ENCODE peak calls at places on chromosomes 12 and 14, in eight cellular contexts. One of them, this sample, is unnamed.

GRCh38 chr12:54891717-54892478 is 37.6 kb downstream of the MUCL1 start:
- DNase-seq in CD8-positive, alpha-beta memory T cell: no peak
- DNase-seq in foreskin fibroblast: no peak
- DNase-seq in kidney epithelial cell: no peak
- DNase-seq in NCI-H2029 treated with DMSO at 0.1 percent for 48 hours: peak
- DNase-seq in GM10248: no peak
- DNase-seq in activated CD8-positive, alpha-beta T cell treated with anti-CD3 and anti-CD28 coated beads for 36 hours: no peak
- DNase-seq in AG09319: no peak
- DNase-seq in this sample: peak

GRCh38 chr14:69499436-69499835 is 14.9 kb downstream of the PLEKHD1 start:
- DNase-seq in CD8-positive, alpha-beta memory T cell: no peak
- DNase-seq in foreskin fibroblast: no peak
- DNase-seq in kidney epithelial cell: no peak
- DNase-seq in NCI-H2029 treated with DMSO at 0.1 percent for 48 hours: no peak
- DNase-seq in GM10248: no peak
- DNase-seq in activated CD8-positive, alpha-beta T cell treated with anti-CD3 and anti-CD28 coated beads for 36 hours: no peak
- DNase-seq in AG09319: no peak
- DNase-seq in this sample: no peak

GRCh38 chr12:111626230-111626629 is 27.1 kb upstream of the ATXN2 start:
- DNase-seq in CD8-positive, alpha-beta memory T cell: no peak
- DNase-seq in foreskin fibroblast: no peak
- DNase-seq in kidney epithelial cell: no peak
- DNase-seq in NCI-H2029 treated with DMSO at 0.1 percent for 48 hours: no peak
- DNase-seq in GM10248: no peak
- DNase-seq in activated CD8-positive, alpha-beta T cell treated with anti-CD3 and anti-CD28 coated beads for 36 hours: no peak
- DNase-seq in AG09319: no peak
- DNase-seq in this sample: no peak

GRCh38 chr12:42213023-42213422 is 25.0 kb downstream of the YAF2 start:
- DNase-seq in CD8-positive, alpha-beta memory T cell: no peak
- DNase-seq in foreskin fibroblast: peak
- DNase-seq in kidney epithelial cell: peak
- DNase-seq in NCI-H2029 treated with DMSO at 0.1 percent for 48 hours: peak
- DNase-seq in GM10248: no peak
- DNase-seq in activated CD8-positive, alpha-beta T cell treated with anti-CD3 and anti-CD28 coated beads for 36 hours: no peak
- DNase-seq in AG09319: no peak
- DNase-seq in this sample: no peak

GRCh38 chr12:40693503-40693863 is 1.2 kb downstream of the CNTN1 start:
- DNase-seq in CD8-positive, alpha-beta memory T cell: no peak
- DNase-seq in foreskin fibroblast: no peak
- DNase-seq in kidney epithelial cell: no peak
- DNase-seq in NCI-H2029 treated with DMSO at 0.1 percent for 48 hours: no peak
- DNase-seq in GM10248: no peak
- DNase-seq in activated CD8-positive, alpha-beta T cell treated with anti-CD3 and anti-CD28 coated beads for 36 hours: no peak
- DNase-seq in AG09319: no peak
- DNase-seq in this sample: no peak

GRCh38 chr14:64910847-64911495 is 3.3 kb upstream of the CHURC1 start:
- DNase-seq in CD8-positive, alpha-beta memory T cell: no peak
- DNase-seq in foreskin fibroblast: peak
- DNase-seq in kidney epithelial cell: no peak
- DNase-seq in NCI-H2029 treated with DMSO at 0.1 percent for 48 hours: no peak
- DNase-seq in GM10248: no peak
- DNase-seq in activated CD8-positive, alpha-beta T cell treated with anti-CD3 and anti-CD28 coated beads for 36 hours: no peak
- DNase-seq in AG09319: no peak
- DNase-seq in this sample: no peak

GRCh38 chr12:111720457-111720856 is 34.6 kb downstream of the ACAD10 start:
- DNase-seq in CD8-positive, alpha-beta memory T cell: no peak
- DNase-seq in foreskin fibroblast: no peak
- DNase-seq in kidney epithelial cell: no peak
- DNase-seq in NCI-H2029 treated with DMSO at 0.1 percent for 48 hours: no peak
- DNase-seq in GM10248: no peak
- DNase-seq in activated CD8-positive, alpha-beta T cell treated with anti-CD3 and anti-CD28 coated beads for 36 hours: no peak
- DNase-seq in AG09319: no peak
- DNase-seq in this sample: no peak

GRCh38 chr12:13559318-13559978 is 362.9 kb downstream of the EMP1 start:
- DNase-seq in CD8-positive, alpha-beta memory T cell: no peak
- DNase-seq in foreskin fibroblast: no peak
- DNase-seq in kidney epithelial cell: no peak
- DNase-seq in NCI-H2029 treated with DMSO at 0.1 percent for 48 hours: no peak
- DNase-seq in GM10248: no peak
- DNase-seq in activated CD8-positive, alpha-beta T cell treated with anti-CD3 and anti-CD28 coated beads for 36 hours: no peak
- DNase-seq in AG09319: no peak
- DNase-seq in this sample: no peak

GRCh38 chr12:96015672-96016071 is 19.5 kb upstream of the HAL start:
- DNase-seq in CD8-positive, alpha-beta memory T cell: no peak
- DNase-seq in foreskin fibroblast: no peak
- DNase-seq in kidney epithelial cell: no peak
- DNase-seq in NCI-H2029 treated with DMSO at 0.1 percent for 48 hours: no peak
- DNase-seq in GM10248: no peak
- DNase-seq in activated CD8-positive, alpha-beta T cell treated with anti-CD3 and anti-CD28 coated beads for 36 hours: no peak
- DNase-seq in AG09319: no peak
- DNase-seq in this sample: no peak

GRCh38 chr14:90239139-90239538 is 17.2 kb upstream of the PSMC1 start:
- DNase-seq in CD8-positive, alpha-beta memory T cell: no peak
- DNase-seq in foreskin fibroblast: no peak
- DNase-seq in kidney epithelial cell: no peak
- DNase-seq in NCI-H2029 treated with DMSO at 0.1 percent for 48 hours: no peak
- DNase-seq in GM10248: no peak
- DNase-seq in activated CD8-positive, alpha-beta T cell treated with anti-CD3 and anti-CD28 coated beads for 36 hours: peak
- DNase-seq in AG09319: no peak
- DNase-seq in this sample: no peak

GRCh38 chr12:51980051-51980808 is 26.5 kb upstream of the TAMALIN start:
- DNase-seq in CD8-positive, alpha-beta memory T cell: peak
- DNase-seq in foreskin fibroblast: peak
- DNase-seq in kidney epithelial cell: no peak
- DNase-seq in NCI-H2029 treated with DMSO at 0.1 percent for 48 hours: peak
- DNase-seq in GM10248: peak
- DNase-seq in activated CD8-positive, alpha-beta T cell treated with anti-CD3 and anti-CD28 coated beads for 36 hours: peak
- DNase-seq in AG09319: no peak
- DNase-seq in this sample: peak

GRCh38 chr14:75794615-75795038 is 133.6 kb downstream of the TTLL5 start:
- DNase-seq in CD8-positive, alpha-beta memory T cell: no peak
- DNase-seq in foreskin fibroblast: peak
- DNase-seq in kidney epithelial cell: peak
- DNase-seq in NCI-H2029 treated with DMSO at 0.1 percent for 48 hours: no peak
- DNase-seq in GM10248: no peak
- DNase-seq in activated CD8-positive, alpha-beta T cell treated with anti-CD3 and anti-CD28 coated beads for 36 hours: no peak
- DNase-seq in AG09319: peak
- DNase-seq in this sample: no peak

GRCh38 chr14:92950773-92951172 is 27.8 kb downstream of the CHGA start:
- DNase-seq in CD8-positive, alpha-beta memory T cell: no peak
- DNase-seq in foreskin fibroblast: no peak
- DNase-seq in kidney epithelial cell: no peak
- DNase-seq in NCI-H2029 treated with DMSO at 0.1 percent for 48 hours: no peak
- DNase-seq in GM10248: no peak
- DNase-seq in activated CD8-positive, alpha-beta T cell treated with anti-CD3 and anti-CD28 coated beads for 36 hours: no peak
- DNase-seq in AG09319: no peak
- DNase-seq in this sample: no peak

This sample was measured in breast epithelium.